ENCODE peak calls at places on chromosome 16, in six cellular contexts. O is SK-N-SH, Z is sigmoid colon, H is A549, X is K562, G is stomach. Q is an unnamed sample.
A peak's percentile ranks its signal among the peaks of the same experiment; 100 is the strongest.

GRCh38 chr16:66188786-66189725 is 177.4 kb upstream of the CDH5 start:
- DNase-seq in G (no peak), X (no peak), O (no peak), Z (no peak), H (no peak), Q (no peak)

GRCh38 chr16:70476272-70477020 is 22.1 kb downstream of the FCSK start:
- DNase-seq in X (no peak), G (peak; percentile 31), H (no peak), O (peak; percentile 79), Z (no peak), Q (no peak)

GRCh38 chr16:58501242-58502131 is 1.5 kb downstream of the NDRG4 start:
- DNase-seq in H (no peak), Z (peak; percentile 64), X (peak; percentile 89), O (peak; percentile 90), G (peak; percentile 51), Q (peak; percentile 33)

GRCh38 chr16:48014349-48015135 is 141.3 kb downstream of the ABCC12 start:
- DNase-seq in G (no peak), Z (no peak), X (no peak), O (no peak), H (peak; percentile 12), Q (no peak)

GRCh38 chr16:9102379-9102778 is 10.9 kb downstream of the HAPSTR1 start:
- DNase-seq in X (no peak), G (no peak), O (no peak), Z (no peak), H (no peak), Q (no peak)

GRCh38 chr16:66705790-66706505 is 9.4 kb upstream of the CMTM4 start:
- DNase-seq in G (peak; percentile 73), O (no peak), H (no peak), X (no peak), Z (peak; percentile 81), Q (peak; percentile 80)

GRCh38 chr16:28096974-28097373 is 33.5 kb upstream of the GSG1L start:
- DNase-seq in Z (peak; percentile 60), O (no peak), H (no peak), X (no peak), G (no peak), Q (no peak)

GRCh38 chr16:65002265-65002664 is 119.6 kb downstream of the CDH11 start:
- DNase-seq in Z (no peak), X (no peak), G (no peak), O (peak; percentile 8), H (no peak), Q (no peak)

GRCh38 chr16:57435838-57436237 is 11.3 kb downstream of the CIAPIN1 start:
- DNase-seq in G (peak; percentile 20), H (no peak), X (no peak), O (no peak), Z (no peak), Q (no peak)

GRCh38 chr16:54006693-54007092 is 279.9 kb downstream of the IRX3 start:
- DNase-seq in X (no peak), G (no peak), O (no peak), H (no peak), Z (no peak), Q (no peak)

GRCh38 chr16:11152677-11153321 is 103.2 kb downstream of the SOCS1 start:
- DNase-seq in G (no peak), H (no peak), X (no peak), Z (no peak), O (no peak), Q (no peak)

GRCh38 chr16:56939801-56940200 is 7.9 kb downstream of the HERPUD1 start:
- DNase-seq in O (no peak), X (peak; percentile 37), Z (peak; percentile 26), G (no peak), H (no peak), Q (no peak)

GRCh38 chr16:65268331-65268730 is 146.5 kb upstream of the CDH11 start:
- DNase-seq in G (no peak), Z (no peak), O (no peak), X (no peak), H (no peak), Q (no peak)

GRCh38 chr16:68310441-68311315 is at the start of the genes PRMT7 and SLC7A6OS:
- DNase-seq in X (peak; percentile 92), G (peak; percentile 90), H (peak; percentile 98), Z (peak; percentile 93), O (peak; percentile 98), Q (peak; percentile 93)
- TF ChIP-seq EP300 in X (no peak), G (no peak), H (no peak), Z (no peak), O (no peak), Q (no peak)

GRCh38 chr16:67780847-67781547 is 25.4 kb downstream of the RANBP10 start:
- DNase-seq in X (peak; percentile 77), Z (no peak), H (no peak), O (no peak), G (peak; percentile 44), Q (no peak)
- TF ChIP-seq EP300 in X (no peak), Z (no peak), H (no peak), O (no peak), G (no peak), Q (no peak)

GRCh38 chr16:24729243-24729966 is at the start of gene TNRC6A:
- DNase-seq in H (peak; percentile 90), Z (peak; percentile 96), G (peak; percentile 89), O (peak; percentile 97), X (peak; percentile 95), Q (peak; percentile 90)
- TF ChIP-seq EP300 in H (no peak), Z (no peak), G (no peak), O (no peak), X (no peak), Q (no peak)

GRCh38 chr16:4416200-4417032 is at the start of gene CORO7:
- DNase-seq in G (peak; percentile 98), O (peak; percentile 99), Z (peak; percentile 98), H (peak; percentile 93), X (peak; percentile 98), Q (peak; percentile 98)
- TF ChIP-seq EP300 in G (no peak), O (no peak), Z (no peak), H (no peak), X (no peak), Q (no peak)

DNA sequence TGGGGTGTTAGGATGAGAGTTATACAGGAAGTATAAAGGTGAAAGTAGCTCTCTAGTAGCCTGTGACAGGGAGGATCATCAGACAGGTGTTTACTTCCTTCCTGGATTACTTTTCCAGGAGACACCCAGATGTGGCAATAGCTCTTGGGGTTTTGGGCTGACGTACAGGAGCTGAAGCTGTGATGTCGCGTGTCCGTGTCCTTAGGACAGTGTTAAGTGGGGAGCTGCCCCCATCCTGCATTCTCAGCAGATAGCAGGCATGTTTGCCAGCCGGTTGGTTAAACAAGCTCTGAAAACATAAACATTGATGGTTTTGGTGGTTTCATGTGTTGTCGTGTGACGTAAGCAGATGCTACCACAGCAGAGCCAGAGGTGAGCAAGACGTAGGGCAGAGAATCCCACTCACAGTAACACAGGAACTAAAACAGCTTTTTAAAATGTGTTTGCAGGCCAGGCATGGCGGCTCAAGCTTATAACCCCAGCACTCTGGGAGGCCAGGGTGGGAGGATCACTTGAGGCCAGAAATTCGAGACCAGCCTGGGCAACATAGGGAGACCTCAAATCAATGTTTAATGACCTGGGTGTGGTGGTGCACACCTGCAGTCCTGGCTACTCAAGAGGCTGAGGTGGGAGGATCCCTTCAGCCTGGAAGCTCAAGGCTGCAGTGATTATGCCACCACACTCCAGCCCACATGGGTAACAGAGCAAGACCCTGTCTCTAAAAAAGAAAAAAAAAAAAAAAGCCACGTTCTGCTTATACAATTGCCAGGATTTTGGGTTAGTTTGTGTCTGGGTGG is 18.3 kb upstream of the IL17C start:
- DNase-seq in X (no peak), Z (no peak), H (no peak), G (no peak), O (no peak), Q (peak; percentile 47)
- TF ChIP-seq EP300 in X (no peak), Z (no peak), H (no peak), G (no peak), O (no peak), Q (peak; percentile 18)

DNA sequence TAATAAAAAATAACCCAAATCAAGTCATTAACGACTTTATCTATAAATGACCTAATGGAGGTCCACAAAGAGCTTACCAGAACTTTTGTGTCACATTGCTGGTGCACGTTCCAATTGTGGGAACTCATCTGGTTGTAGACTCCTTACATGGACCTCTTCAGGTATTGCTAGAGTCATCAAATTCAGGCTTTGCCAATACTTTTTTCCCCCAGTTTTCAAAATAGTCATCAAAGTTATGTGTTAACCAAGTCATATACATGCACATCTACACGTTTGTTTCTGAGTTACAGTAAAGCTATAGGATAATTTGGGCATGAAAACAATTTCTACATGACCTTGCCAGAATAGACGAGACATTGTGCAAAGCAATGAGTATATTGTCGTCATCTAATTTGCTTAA is 76.2 kb upstream of the ADAMTS18 start:
- DNase-seq in O (no peak), H (no peak), G (no peak), X (no peak), Z (no peak), Q (no peak)
- TF ChIP-seq EP300 in O (no peak), H (no peak), G (no peak), X (no peak), Z (no peak), Q (no peak)

GRCh38 chr16:88671806-88672205 is 8.9 kb upstream of the MVD start:
- DNase-seq in H (no peak), O (no peak), Z (no peak), G (no peak), X (no peak), Q (no peak)

GRCh38 chr16:88673685-88674398 is 11.0 kb upstream of the MVD start:
- DNase-seq in X (no peak), H (no peak), Z (no peak), G (no peak), O (no peak), Q (no peak)

GRCh38 chr16:88672776-88673175 is 9.9 kb upstream of the MVD start:
- DNase-seq in X (no peak), O (peak; percentile 71), Z (no peak), G (no peak), H (peak; percentile 47), Q (no peak)

GRCh38 chr16:88667496-88667895 is 4.6 kb upstream of the MVD start:
- DNase-seq in O (peak; percentile 65), Z (no peak), X (no peak), G (no peak), H (no peak), Q (no peak)

DNA sequence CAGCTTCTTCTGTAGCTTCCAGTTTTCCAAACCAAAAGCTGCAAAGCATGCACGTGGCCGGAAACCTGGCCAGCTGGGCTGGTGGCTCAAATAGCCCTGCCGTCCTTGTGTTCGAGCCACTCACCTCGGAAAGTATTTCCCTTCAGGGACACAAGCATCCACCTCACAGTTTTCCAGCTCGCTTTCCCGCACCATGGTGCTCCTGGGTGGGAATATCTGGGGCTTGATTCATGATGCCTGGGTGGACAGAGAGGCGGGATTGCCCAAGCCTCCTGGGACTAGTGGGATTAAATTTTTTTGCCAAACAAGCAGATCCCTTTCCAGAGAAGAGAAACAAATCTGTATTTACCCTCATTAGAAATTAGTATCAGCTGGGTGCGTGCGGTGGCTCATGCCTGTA is 7.1 kb upstream of the MVD start:
- DNase-seq in O (no peak), Z (no peak), H (no peak), X (no peak), G (no peak), Q (no peak)
- TF ChIP-seq EP300 in O (no peak), Z (no peak), H (no peak), X (no peak), G (no peak), Q (no peak)

Q was measured in transverse colon.